ENCODE peak calls at places on chromosomes 5 and 9, in nine cellular contexts. J, U, W, O, E, R, H, P and I are unnamed samples.

GRCh38 chr9:15423328-15423985 is 781 bp downstream of the SNAPC3 start:
- DNase-seq in U (no peak), P (no peak), E (no peak), H (no peak), W (no peak), J (no peak), R (no peak), O (no peak), I (no peak)

GRCh38 chr9:9362332-9362731 is 1250.5 kb downstream of the PTPRD start:
- DNase-seq in R (no peak), O (no peak), J (no peak), W (no peak), U (no peak), P (no peak), E (no peak), H (no peak), I (no peak)

GRCh38 chr5:136279314-136279713 is 86.0 kb downstream of the TRPC7 start:
- DNase-seq in H (no peak), J (no peak), W (no peak), U (no peak), P (no peak), O (no peak), R (no peak), E (no peak), I (no peak)

GRCh38 chr9:70635790-70636189 is 221.3 kb upstream of the KLF9 start:
- DNase-seq in O (no peak), H (no peak), W (no peak), E (no peak), R (no peak), J (no peak), P (no peak), U (no peak), I (no peak)

GRCh38 chr9:84271004-84271886 is 69.3 kb downstream of the SLC28A3 start:
- DNase-seq in U (no peak), J (peak), O (peak), P (peak), H (peak), R (peak), E (no peak), W (peak), I (peak)

GRCh38 chr5:151587796-151588606 is 3.1 kb downstream of the FAT2 start:
- DNase-seq in J (no peak), R (no peak), E (no peak), P (no peak), H (no peak), W (no peak), O (no peak), U (no peak), I (no peak)

GRCh38 chr9:137955224-137955570 is 77.6 kb downstream of the CACNA1B start:
- DNase-seq in J (no peak), P (no peak), W (no peak), U (no peak), H (no peak), E (no peak), R (no peak), O (no peak), I (no peak)

GRCh38 chr9:126631254-126631653 is 17.5 kb downstream of the LMX1B start:
- DNase-seq in J (no peak), W (no peak), P (no peak), E (no peak), R (no peak), U (no peak), H (no peak), O (no peak), I (no peak)

GRCh38 chr5:173581408-173582197 is 34.8 kb downstream of the BOD1 start:
- DNase-seq in H (no peak), E (no peak), U (no peak), O (no peak), J (no peak), W (no peak), P (no peak), R (peak), I (no peak)

GRCh38 chr5:132771559-132771998 is 5.5 kb downstream of the SEPTIN8 start:
- DNase-seq in R (no peak), E (no peak), O (peak), P (no peak), U (no peak), W (peak), H (no peak), J (no peak), I (peak)

GRCh38 chr9:132244582-132245455 is 83.0 kb downstream of the NTNG2 start:
- DNase-seq in E (no peak), O (no peak), J (peak), H (no peak), U (no peak), P (no peak), R (peak), W (no peak), I (no peak)

GRCh38 chr5:3297852-3298251 is 297.8 kb upstream of the IRX1 start:
- DNase-seq in H (no peak), O (no peak), W (no peak), E (no peak), P (no peak), U (no peak), J (no peak), R (no peak), I (no peak)

GRCh38 chr5:138282918-138283742 is 8.7 kb upstream of the GFRA3 start:
- DNase-seq in H (no peak), R (peak), W (no peak), U (peak), J (peak), P (peak), E (no peak), O (peak), I (no peak)

GRCh38 chr9:6592231-6592630 is 53.3 kb downstream of the GLDC start:
- DNase-seq in R (no peak), O (no peak), H (no peak), W (no peak), P (no peak), U (no peak), E (no peak), J (no peak), I (no peak)

GRCh38 chr5:172383231-172383802 is 71.0 kb downstream of the SH3PXD2B start:
- DNase-seq in W (no peak), P (no peak), H (no peak), U (no peak), E (no peak), O (no peak), J (no peak), R (peak), I (no peak)

GRCh38 chr5:10856646-10857332 is 95.8 kb upstream of the DAP start:
- DNase-seq in P (peak), J (peak), U (peak), H (no peak), W (peak), E (peak), O (no peak), R (peak), I (peak)

GRCh38 chr5:370311-370958 is 48.9 kb downstream of the AHRR start:
- DNase-seq in J (no peak), U (peak), E (peak), O (no peak), R (peak), H (no peak), W (peak), P (no peak), I (no peak)

DNA sequence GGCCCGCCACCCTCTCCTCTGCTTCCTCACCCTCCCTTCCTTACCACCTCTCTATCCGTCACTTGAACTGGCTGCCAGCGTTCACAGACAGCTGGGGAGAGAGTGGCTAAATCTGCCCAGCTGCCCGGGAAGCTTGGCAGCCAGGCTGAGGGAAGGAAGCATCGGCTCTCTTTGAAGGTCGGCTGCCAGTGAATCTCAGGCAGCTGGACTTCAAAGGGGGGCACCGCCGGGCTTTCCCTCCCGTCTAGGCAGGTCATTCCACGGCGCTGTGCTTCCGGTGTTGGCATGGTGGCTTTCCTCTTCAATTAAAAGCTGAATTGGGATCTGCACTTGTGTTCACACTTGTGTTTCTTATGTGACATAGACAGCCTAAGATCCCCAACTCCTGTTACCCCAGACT is 174.0 kb downstream of the GDNF start:
- DNase-seq in O (peak), J (peak), U (no peak), H (no peak), P (peak), E (peak), R (no peak), W (peak), I (peak)
- H3K27ac ChIP-seq in O (peak), J (no peak), U (no peak), H (no peak), P (peak), E (no peak), R (no peak), W (peak), I (peak)

GRCh38 chr9:117278020-117278419 is 136.8 kb downstream of the ASTN2 start:
- DNase-seq in W (no peak), H (no peak), P (no peak), O (no peak), U (no peak), E (no peak), J (no peak), R (no peak), I (no peak)
- H3K4me3 ChIP-seq in W (no peak), H (no peak), P (no peak), O (no peak), U (no peak), E (no peak), J (no peak), R (no peak), I (no peak)

GRCh38 chr5:142399899-142400298 is 75.1 kb upstream of the SPRY4 start:
- DNase-seq in P (no peak), J (no peak), E (no peak), R (no peak), U (no peak), O (no peak), H (no peak), W (no peak), I (no peak)

GRCh38 chr5:142396436-142396835 is 71.6 kb upstream of the SPRY4 start:
- DNase-seq in R (no peak), P (no peak), W (no peak), E (no peak), O (no peak), J (no peak), U (no peak), H (no peak), I (no peak)

GRCh38 chr5:142395334-142395733 is 70.5 kb upstream of the SPRY4 start:
- DNase-seq in O (no peak), J (no peak), P (no peak), H (no peak), U (no peak), E (no peak), W (no peak), R (no peak), I (no peak)

GRCh38 chr5:142398719-142399034 is 73.9 kb upstream of the SPRY4 start:
- DNase-seq in H (no peak), O (no peak), R (no peak), W (no peak), E (no peak), P (no peak), J (no peak), U (no peak), I (no peak)

GRCh38 chr5:142397178-142397577 is 72.4 kb upstream of the SPRY4 start:
- DNase-seq in R (no peak), J (no peak), E (no peak), W (no peak), P (no peak), O (no peak), U (no peak), H (no peak), I (no peak)
- H3K27ac ChIP-seq in R (no peak), J (no peak), E (no peak), W (no peak), P (no peak), O (no peak), U (no peak), H (no peak), I (no peak)

DNA sequence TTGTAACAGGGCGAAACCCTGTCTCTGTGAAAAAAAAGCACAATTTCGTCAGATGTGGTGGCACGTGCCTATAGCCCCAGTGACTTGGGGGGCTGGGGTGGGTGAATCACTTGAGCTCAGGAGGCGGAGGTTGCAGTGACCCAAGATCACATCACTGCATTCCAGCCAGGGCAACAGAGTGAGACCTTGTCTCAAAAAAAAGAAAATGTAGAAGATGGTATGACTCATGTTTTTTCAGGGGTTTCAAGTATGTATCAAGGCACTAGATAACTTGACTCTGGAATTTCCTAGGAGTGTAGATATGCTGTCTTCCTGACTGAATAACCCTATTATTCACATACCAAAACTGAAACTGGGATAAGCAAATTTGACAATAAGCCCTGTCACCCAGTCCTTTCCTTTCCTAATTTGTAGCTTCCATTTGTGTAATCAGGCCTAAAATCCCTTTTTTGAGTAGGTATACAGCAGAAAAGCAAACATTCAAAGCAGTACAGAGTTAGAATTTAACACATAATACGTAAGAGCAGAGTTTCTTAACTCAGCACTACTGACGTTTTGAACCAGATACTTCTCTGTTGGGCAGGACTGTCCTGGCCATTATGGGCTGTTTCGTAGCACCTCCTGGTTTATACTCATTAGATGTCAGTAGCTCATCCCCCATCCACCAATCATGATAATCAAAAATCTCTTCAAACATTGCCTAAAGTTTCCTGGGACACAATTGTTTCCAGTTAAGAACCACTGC is 17.3 kb upstream of the ANKRD18B start:
- DNase-seq in P (no peak), O (no peak), J (peak), H (no peak), U (no peak), R (no peak), W (no peak), E (no peak), I (no peak)
- H3K4me3 ChIP-seq in P (no peak), O (no peak), J (no peak), H (no peak), U (no peak), R (no peak), W (no peak), E (no peak), I (no peak)

GRCh38 chr5:141822134-141822533 is 56.1 kb downstream of the PCDH1 start:
- DNase-seq in O (no peak), W (no peak), P (no peak), H (no peak), E (no peak), J (peak), U (no peak), R (no peak), I (peak)
- H3K27ac ChIP-seq in O (peak), W (peak), P (peak), H (no peak), E (peak), J (no peak), U (peak), R (peak), I (peak)